ENCODE peak calls at places on chromosome 18, in five cellular contexts. One of them, this sample, is unnamed.

GRCh38 chr18:58398648-58399398 is 230.1 kb downstream of the ALPK2 start:
- DNase-seq in A549: no peak
- DNase-seq in HCT116: no peak
- DNase-seq in K562: no peak
- DNase-seq in GM12878: no peak
- DNase-seq in this sample: no peak

GRCh38 chr18:67145586-67146292 is 370.8 kb downstream of the DSEL start:
- DNase-seq in A549: peak; percentile 1
- DNase-seq in GM12878: no peak
- DNase-seq in HCT116: no peak
- DNase-seq in K562: no peak
- DNase-seq in this sample: no peak

GRCh38 chr18:77015176-77015575 is 117.4 kb downstream of the MBP start:
- DNase-seq in HCT116: no peak
- DNase-seq in A549: no peak
- DNase-seq in K562: no peak
- DNase-seq in GM12878: no peak
- DNase-seq in this sample: no peak

GRCh38 chr18:26908906-26909305 is 43.4 kb upstream of the AQP4 start:
- DNase-seq in K562: no peak
- DNase-seq in GM12878: no peak
- DNase-seq in A549: no peak
- DNase-seq in HCT116: no peak
- DNase-seq in this sample: no peak

GRCh38 chr18:35121531-35121930 is 80.3 kb downstream of the MAPRE2 start:
- DNase-seq in HCT116: no peak
- DNase-seq in GM12878: no peak
- DNase-seq in K562: no peak
- DNase-seq in A549: no peak
- DNase-seq in this sample: no peak

GRCh38 chr18:8952796-8953760 is 149.4 kb upstream of the NDUFV2 start:
- DNase-seq in HCT116: no peak
- DNase-seq in A549: no peak
- DNase-seq in K562: no peak
- DNase-seq in GM12878: no peak
- DNase-seq in this sample: no peak

GRCh38 chr18:63999871-64000270 is 30.0 kb downstream of the SERPINB8 start:
- DNase-seq in K562: no peak
- DNase-seq in GM12878: no peak
- DNase-seq in HCT116: no peak
- DNase-seq in A549: no peak
- DNase-seq in this sample: no peak

GRCh38 chr18:13387856-13388548 is 169.4 kb downstream of the LDLRAD4 start:
- DNase-seq in A549: no peak
- DNase-seq in K562: no peak
- DNase-seq in HCT116: no peak
- DNase-seq in GM12878: no peak
- DNase-seq in this sample: no peak

GRCh38 chr18:8868779-8869415 is 163.5 kb downstream of the MTCL1 start:
- DNase-seq in HCT116: no peak
- DNase-seq in K562: no peak
- DNase-seq in A549: no peak
- DNase-seq in GM12878: no peak
- DNase-seq in this sample: no peak

GRCh38 chr18:23884712-23885375 is 129.7 kb upstream of the TTC39C start:
- DNase-seq in HCT116: no peak
- DNase-seq in A549: no peak
- DNase-seq in K562: no peak
- DNase-seq in GM12878: no peak
- DNase-seq in this sample: peak; percentile 45

GRCh38 chr18:35939166-35939565 is 33.3 kb upstream of the RMP24 start:
- DNase-seq in K562: no peak
- DNase-seq in GM12878: no peak
- DNase-seq in A549: no peak
- DNase-seq in HCT116: no peak
- DNase-seq in this sample: peak; percentile 83

GRCh38 chr18:57844319-57844718 is 41.2 kb upstream of the ATP8B1 start:
- DNase-seq in HCT116: no peak
- DNase-seq in K562: no peak
- DNase-seq in GM12878: no peak
- DNase-seq in A549: no peak
- DNase-seq in this sample: no peak

GRCh38 chr18:25229080-25229479 is 122.9 kb downstream of the ZNF521 start:
- DNase-seq in K562: peak; percentile 56
- DNase-seq in HCT116: no peak
- DNase-seq in GM12878: no peak
- DNase-seq in A549: no peak
- DNase-seq in this sample: no peak

GRCh38 chr18:61731693-61732376 is 161.0 kb downstream of the RNF152 start:
- DNase-seq in A549: no peak
- DNase-seq in K562: no peak
- DNase-seq in GM12878: no peak
- DNase-seq in HCT116: no peak
- DNase-seq in this sample: no peak

GRCh38 chr18:48392266-48392665 is 16.9 kb downstream of the ZBTB7C start:
- DNase-seq in A549: no peak
- DNase-seq in GM12878: no peak
- DNase-seq in HCT116: no peak
- DNase-seq in K562: no peak
- DNase-seq in this sample: no peak

GRCh38 chr18:64253900-64254299 is 105.0 kb upstream of the LINC00305 start:
- DNase-seq in GM12878: no peak
- DNase-seq in HCT116: no peak
- DNase-seq in K562: no peak
- DNase-seq in A549: no peak
- DNase-seq in this sample: no peak

GRCh38 chr18:24559474-24560018 is 99.1 kb downstream of the HRH4 start:
- DNase-seq in K562: no peak
- DNase-seq in A549: no peak
- DNase-seq in HCT116: no peak
- DNase-seq in GM12878: no peak
- DNase-seq in this sample: no peak

GRCh38 chr18:78100189-78100588 is 850.5 kb downstream of the GALR1 start:
- DNase-seq in HCT116: no peak
- DNase-seq in GM12878: no peak
- DNase-seq in K562: no peak
- DNase-seq in A549: no peak
- DNase-seq in this sample: no peak

GRCh38 chr18:35458677-35459441 is 38.9 kb downstream of the INO80C start:
- DNase-seq in A549: peak; percentile 79
- DNase-seq in GM12878: peak; percentile 20
- DNase-seq in K562: peak; percentile 83
- DNase-seq in HCT116: peak; percentile 34
- DNase-seq in this sample: peak; percentile 63

GRCh38 chr18:36511791-36512352 is 214.4 kb downstream of the FHOD3 start:
- DNase-seq in GM12878: no peak
- DNase-seq in K562: no peak
- DNase-seq in HCT116: no peak
- DNase-seq in A549: no peak
- DNase-seq in this sample: no peak

GRCh38 chr18:48833701-48834394 is 116.9 kb downstream of the SMAD7 start:
- DNase-seq in A549: no peak
- DNase-seq in K562: no peak
- DNase-seq in HCT116: no peak
- DNase-seq in GM12878: no peak
- DNase-seq in this sample: no peak

GRCh38 chr18:12312936-12313335 is 4.9 kb downstream of the TUBB6 start:
- DNase-seq in K562: no peak
- DNase-seq in A549: no peak
- DNase-seq in HCT116: no peak
- DNase-seq in GM12878: no peak
- DNase-seq in this sample: no peak

GRCh38 chr18:64566461-64566860 is 417.6 kb upstream of the LINC00305 start:
- DNase-seq in HCT116: no peak
- DNase-seq in A549: no peak
- DNase-seq in GM12878: no peak
- DNase-seq in K562: no peak
- DNase-seq in this sample: no peak

GRCh38 chr18:34494359-34494696 is 215.8 kb upstream of the DTNA start:
- DNase-seq in K562: no peak
- DNase-seq in HCT116: no peak
- DNase-seq in A549: no peak
- DNase-seq in GM12878: no peak
- DNase-seq in this sample: peak; percentile 40

GRCh38 chr18:48790226-48790863 is 160.4 kb downstream of the SMAD7 start:
- DNase-seq in GM12878: no peak
- DNase-seq in A549: no peak
- DNase-seq in K562: no peak
- DNase-seq in HCT116: peak; percentile 47
- DNase-seq in this sample: no peak

GRCh38 chr18:48590678-48591077 is 51.8 kb downstream of the CTIF start:
- DNase-seq in A549: peak; percentile 43
- DNase-seq in K562: no peak
- DNase-seq in HCT116: peak; percentile 2
- DNase-seq in GM12878: no peak
- DNase-seq in this sample: no peak

GRCh38 chr18:49170925-49171509 is 220.3 kb upstream of the SMAD7 start:
- DNase-seq in HCT116: no peak
- DNase-seq in K562: no peak
- DNase-seq in GM12878: no peak
- DNase-seq in A549: no peak
- DNase-seq in this sample: no peak

GRCh38 chr18:37299471-37300304 is 265.9 kb downstream of the CELF4 start:
- DNase-seq in K562: peak; percentile 85
- DNase-seq in HCT116: peak; percentile 46
- DNase-seq in A549: peak; percentile 92
- DNase-seq in GM12878: peak; percentile 8
- DNase-seq in this sample: peak; percentile 27

GRCh38 chr18:74310411-74310810 is 5.2 kb upstream of the C18orf63 start:
- DNase-seq in K562: no peak
- DNase-seq in A549: peak; percentile 60
- DNase-seq in HCT116: no peak
- DNase-seq in GM12878: no peak
- DNase-seq in this sample: peak; percentile 68

GRCh38 chr18:48675912-48676311 is 137.1 kb downstream of the CTIF start:
- DNase-seq in GM12878: no peak
- DNase-seq in A549: no peak
- DNase-seq in HCT116: no peak
- DNase-seq in K562: no peak
- DNase-seq in this sample: no peak

DNA sequence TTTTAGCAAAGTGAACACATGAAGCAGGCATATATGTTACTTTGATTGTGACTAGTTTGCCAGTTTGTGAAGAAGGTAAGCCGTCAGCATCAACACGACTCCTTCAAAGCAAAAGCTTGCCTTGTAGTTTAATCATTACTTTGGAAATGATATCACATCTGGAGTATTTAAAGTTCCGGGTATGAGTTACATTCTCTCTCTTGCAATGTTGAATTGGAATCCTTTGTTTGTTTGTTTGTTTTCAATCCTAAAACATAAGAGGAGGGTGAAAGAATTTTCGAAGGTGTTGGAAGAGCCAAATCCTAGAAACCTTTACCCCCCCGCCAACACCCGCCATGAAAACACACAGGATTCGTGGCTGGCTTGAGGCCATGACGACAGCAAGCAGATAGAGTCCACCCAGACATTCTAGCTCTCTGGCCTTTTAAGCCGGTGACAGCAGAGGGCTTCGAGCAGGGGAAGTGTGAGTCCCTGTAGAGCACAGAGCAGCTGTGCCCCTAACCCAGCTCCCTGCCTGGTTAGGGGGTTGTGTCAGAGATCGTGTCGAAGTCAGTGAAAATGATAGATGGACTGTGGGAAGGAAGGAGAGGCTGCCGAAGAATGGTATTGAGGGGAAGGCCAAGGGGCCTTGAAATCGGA is 103.8 kb upstream of the SMIM21 start:
- DNase-seq in HCT116: no peak
- DNase-seq in A549: no peak
- DNase-seq in GM12878: no peak
- DNase-seq in K562: no peak
- DNase-seq in this sample: no peak
- TF ChIP-seq REST in HCT116: no peak
- TF ChIP-seq REST in A549: no peak
- TF ChIP-seq REST in GM12878: no peak
- TF ChIP-seq REST in K562: no peak
- TF ChIP-seq REST in this sample: no peak

GRCh38 chr18:28858248-28858647 is 681.3 kb upstream of the CDH2 start:
- DNase-seq in HCT116: no peak
- DNase-seq in GM12878: no peak
- DNase-seq in A549: no peak
- DNase-seq in K562: no peak
- DNase-seq in this sample: no peak

DNA sequence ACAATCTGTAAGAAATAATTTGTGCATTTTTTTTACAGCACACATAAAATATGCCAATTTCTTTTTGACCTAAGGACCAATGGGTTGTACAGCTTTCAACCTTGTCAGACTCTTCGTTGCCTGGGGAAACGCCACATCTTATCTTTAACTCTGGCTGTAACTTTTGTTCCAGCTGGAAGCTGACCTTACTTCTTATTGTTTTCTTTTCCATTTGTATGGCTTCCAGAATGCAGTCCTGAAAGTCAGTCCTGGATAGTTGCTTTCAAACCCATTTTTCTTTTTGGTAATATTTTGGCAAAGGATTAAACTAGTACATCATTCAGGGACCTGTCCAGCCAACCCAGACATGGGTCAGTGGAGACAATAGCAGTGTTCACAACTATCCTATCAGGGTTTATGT is 686.5 kb upstream of the CDH2 start:
- DNase-seq in GM12878: no peak
- DNase-seq in HCT116: no peak
- DNase-seq in K562: no peak
- DNase-seq in A549: no peak
- DNase-seq in this sample: no peak
- TF ChIP-seq REST in GM12878: no peak
- TF ChIP-seq REST in HCT116: no peak
- TF ChIP-seq REST in K562: no peak
- TF ChIP-seq REST in A549: no peak
- TF ChIP-seq REST in this sample: no peak

GRCh38 chr18:79786781-79787526 is 10.8 kb upstream of the KCNG2 start:
- DNase-seq in A549: no peak
- DNase-seq in GM12878: no peak
- DNase-seq in K562: no peak
- DNase-seq in HCT116: no peak
- DNase-seq in this sample: no peak
- TF ChIP-seq REST in A549: no peak
- TF ChIP-seq REST in GM12878: no peak
- TF ChIP-seq REST in K562: no peak
- TF ChIP-seq REST in HCT116: no peak
- TF ChIP-seq REST in this sample: no peak

GRCh38 chr18:1510542-1511179 is 606.0 kb downstream of the ADCYAP1 start:
- DNase-seq in GM12878: no peak
- DNase-seq in HCT116: no peak
- DNase-seq in A549: no peak
- DNase-seq in K562: no peak
- DNase-seq in this sample: no peak

GRCh38 chr18:1511619-1512311 is 607.1 kb downstream of the ADCYAP1 start:
- DNase-seq in GM12878: no peak
- DNase-seq in A549: no peak
- DNase-seq in K562: no peak
- DNase-seq in HCT116: no peak
- DNase-seq in this sample: no peak

DNA sequence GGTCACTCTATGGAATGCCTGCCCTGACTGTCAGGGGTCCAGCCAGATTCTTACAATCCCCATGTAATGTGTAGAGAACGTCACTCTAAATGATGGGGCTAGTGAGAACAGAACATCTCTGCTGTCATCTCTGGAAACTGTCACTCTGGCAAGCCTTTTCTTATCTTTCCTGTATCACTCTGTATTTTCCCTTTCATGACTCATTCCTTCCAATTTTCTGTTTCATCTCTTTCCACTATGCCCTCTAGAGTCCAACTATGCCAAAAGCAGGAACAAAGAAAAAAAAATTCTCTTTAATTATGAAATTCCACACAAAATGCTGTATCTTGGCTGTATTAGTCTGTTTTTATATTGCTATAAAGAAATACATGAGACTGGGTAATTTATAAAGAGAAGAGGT is 608.8 kb downstream of the ADCYAP1 start:
- DNase-seq in K562: peak; percentile 40
- DNase-seq in HCT116: no peak
- DNase-seq in GM12878: no peak
- DNase-seq in A549: no peak
- DNase-seq in this sample: no peak
- TF ChIP-seq REST in K562: no peak
- TF ChIP-seq REST in HCT116: no peak
- TF ChIP-seq REST in GM12878: no peak
- TF ChIP-seq REST in A549: no peak
- TF ChIP-seq REST in this sample: no peak